ENCODE peak calls at places on chromosome 11, in ten cellular contexts. R is AG09319, G is activated T-cell treated with anti-CD3 and anti-CD28 coated beads for 48 hours, C is HS-5, H is midbrain, E is NCI-H460, N is ecto neural progenitor cell, I is cerebellar cortex, O is AG20443, F is NAMALWA. U is an unnamed sample.

GRCh38 chr11:69220581-69221051 is 64.9 kb downstream of the SMIM38 start:
- DNase-seq in C (no peak), I (no peak), O (peak), F (no peak), G (no peak), E (no peak), R (no peak), N (peak), H (peak), U (peak)

GRCh38 chr11:83871013-83871412 is 584.8 kb upstream of the CCDC90B start:
- DNase-seq in H (no peak), E (no peak), I (no peak), G (no peak), N (no peak), O (no peak), C (no peak), R (no peak), F (no peak), U (no peak)

GRCh38 chr11:19577849-19578619 is 134.6 kb upstream of the NAV2 start:
- DNase-seq in N (no peak), C (no peak), R (no peak), G (no peak), O (peak), H (peak), I (peak), F (no peak), E (no peak), U (no peak)

GRCh38 chr11:96122601-96123044 is 198.7 kb upstream of the MTMR2 start:
- DNase-seq in H (no peak), E (no peak), O (no peak), I (no peak), C (no peak), G (no peak), F (no peak), R (no peak), N (no peak), U (no peak)

GRCh38 chr11:113394919-113395318 is 7.3 kb downstream of the ANKK1 start:
- DNase-seq in E (no peak), F (no peak), G (no peak), I (no peak), C (no peak), N (no peak), R (no peak), H (no peak), O (no peak), U (no peak)

GRCh38 chr11:11407065-11407737 is 54.2 kb upstream of the CSNK2A3 start:
- DNase-seq in F (no peak), H (no peak), R (no peak), E (no peak), N (no peak), I (peak), O (no peak), G (no peak), C (no peak), U (no peak)

GRCh38 chr11:96894587-96894986 is 504.8 kb downstream of the JRKL start:
- DNase-seq in E (no peak), R (no peak), F (no peak), H (no peak), I (no peak), C (no peak), O (no peak), G (no peak), N (no peak), U (no peak)

GRCh38 chr11:61551630-61552029 is 29.2 kb downstream of the SYT7 start:
- DNase-seq in O (peak), C (no peak), F (no peak), I (peak), H (no peak), N (no peak), E (peak), R (no peak), G (no peak), U (no peak)

GRCh38 chr11:129143335-129143734 is 48.8 kb downstream of the ARHGAP32 start:
- DNase-seq in H (peak), N (no peak), G (no peak), F (no peak), R (peak), I (no peak), O (peak), E (peak), C (peak), U (no peak)

GRCh38 chr11:8934735-8935478 is 2.2 kb upstream of the C11orf16 start:
- DNase-seq in N (no peak), F (no peak), O (peak), E (peak), C (peak), H (no peak), R (no peak), G (no peak), I (no peak), U (no peak)

GRCh38 chr11:128582496-128583366 is 4.6 kb downstream of the ETS1 start:
- DNase-seq in H (no peak), E (peak), C (peak), O (peak), I (no peak), N (no peak), R (peak), G (no peak), F (no peak), U (no peak)

GRCh38 chr11:92227233-92227593 is 2.6 kb downstream of the FAT3 start:
- DNase-seq in I (no peak), G (no peak), N (peak), F (no peak), E (no peak), R (no peak), O (no peak), C (no peak), H (no peak), U (no peak)

GRCh38 chr11:69353696-69354544 is 60.0 kb downstream of the MYEOV start:
- DNase-seq in C (no peak), G (no peak), O (no peak), F (no peak), E (no peak), H (no peak), N (no peak), R (no peak), I (no peak), U (no peak)

GRCh38 chr11:103929168-103929903 is 107.1 kb upstream of the DDI1 start:
- DNase-seq in H (no peak), N (no peak), I (no peak), R (no peak), C (no peak), G (no peak), F (no peak), O (no peak), E (no peak), U (no peak)

GRCh38 chr11:73200256-73200655 is 17.8 kb upstream of the P2RY2 start:
- DNase-seq in H (no peak), G (no peak), N (no peak), F (no peak), I (no peak), C (no peak), R (no peak), O (no peak), E (no peak), U (no peak)

GRCh38 chr11:13009921-13010736 is 1.0 kb downstream of the RASSF10 start:
- DNase-seq in H (no peak), N (peak), I (no peak), G (no peak), E (no peak), C (no peak), O (peak), F (no peak), R (no peak), U (no peak)

GRCh38 chr11:8252388-8252787 is 11.3 kb downstream of the LMO1 start:
- DNase-seq in G (no peak), R (no peak), H (no peak), F (no peak), I (no peak), N (peak), E (no peak), O (no peak), C (no peak), U (no peak)

GRCh38 chr11:117183724-117184349 is 5.3 kb downstream of the SIDT2 start:
- DNase-seq in G (no peak), O (no peak), C (no peak), H (no peak), I (no peak), F (no peak), R (no peak), N (no peak), E (no peak), U (peak)

GRCh38 chr11:60087239-60087638 is 1.2 kb upstream of the MS4A2 start:
- DNase-seq in O (no peak), H (no peak), G (no peak), I (no peak), C (no peak), N (no peak), R (no peak), F (no peak), E (no peak), U (no peak)

GRCh38 chr11:78380615-78381029 is 37.0 kb downstream of the GAB2 start:
- DNase-seq in N (no peak), C (peak), I (no peak), E (no peak), F (no peak), O (no peak), H (no peak), G (no peak), R (peak), U (no peak)

GRCh38 chr11:123690490-123690889 is 36.1 kb upstream of the SCN3B start:
- DNase-seq in N (no peak), G (peak), R (no peak), C (peak), H (no peak), E (peak), F (no peak), O (peak), I (no peak), U (no peak)

GRCh38 chr11:93279911-93280347 is 50.6 kb upstream of the DEUP1 start:
- DNase-seq in R (no peak), G (no peak), C (no peak), I (no peak), O (no peak), N (no peak), F (no peak), H (no peak), E (no peak), U (no peak)

GRCh38 chr11:72308226-72309073 is 64.5 kb upstream of the PHOX2A start:
- DNase-seq in E (no peak), I (peak), H (no peak), R (peak), F (no peak), N (peak), G (no peak), C (no peak), O (peak), U (no peak)

GRCh38 chr11:77129841-77130756 is 2.1 kb downstream of the MYO7A start:
- DNase-seq in G (no peak), R (no peak), E (no peak), N (no peak), C (no peak), H (no peak), F (no peak), I (no peak), O (no peak), U (no peak)

GRCh38 chr11:73217131-73217809 is 811 bp upstream of the P2RY2 start:
- DNase-seq in C (no peak), I (no peak), E (no peak), R (no peak), G (no peak), H (no peak), N (no peak), F (no peak), O (no peak), U (no peak)

GRCh38 chr11:11408436-11409221 is 55.6 kb upstream of the CSNK2A3 start:
- DNase-seq in R (no peak), H (no peak), F (no peak), I (peak), E (no peak), N (no peak), O (peak), G (no peak), C (peak), U (no peak)

GRCh38 chr11:127521413-127521812 is 520.8 kb upstream of the KIRREL3 start:
- DNase-seq in R (no peak), G (no peak), I (no peak), F (no peak), N (no peak), C (peak), E (no peak), O (peak), H (no peak), U (no peak)

GRCh38 chr11:20363500-20364411 is at the start of gene HTATIP2:
- DNase-seq in R (no peak), G (peak), O (peak), I (peak), F (peak), N (peak), C (no peak), H (peak), E (peak), U (no peak)

GRCh38 chr11:26780686-26781085 is 58.8 kb upstream of the SLC5A12 start:
- DNase-seq in N (no peak), E (no peak), F (no peak), I (no peak), R (no peak), G (no peak), O (no peak), H (no peak), C (no peak), U (no peak)

GRCh38 chr11:14638561-14638960 is 5.0 kb upstream of the PDE3B start:
- DNase-seq in H (no peak), G (no peak), F (no peak), E (no peak), I (peak), R (no peak), N (no peak), O (no peak), C (no peak), U (no peak)

GRCh38 chr11:18248561-18248960 is at the start of gene SAA2:
- DNase-seq in R (no peak), H (no peak), N (no peak), E (no peak), C (no peak), O (no peak), F (no peak), G (no peak), I (no peak), U (no peak)

GRCh38 chr11:122668562-122669090 is 13.1 kb downstream of the UBASH3B start:
- DNase-seq in I (no peak), R (no peak), N (no peak), G (no peak), H (no peak), C (peak), E (no peak), O (peak), F (peak), U (no peak)

GRCh38 chr11:86769219-86769618 is 31.1 kb upstream of the PRSS23 start:
- DNase-seq in C (no peak), R (no peak), E (no peak), G (no peak), F (no peak), I (no peak), H (no peak), N (no peak), O (peak), U (no peak)

GRCh38 chr11:48141475-48142100 is 75.0 kb upstream of the OR4B1 start:
- DNase-seq in E (no peak), I (no peak), H (no peak), O (peak), G (no peak), F (no peak), N (no peak), R (no peak), C (no peak), U (no peak)

GRCh38 chr11:10627306-10627705 is 58.8 kb upstream of the LYVE1 start:
- DNase-seq in F (no peak), G (no peak), R (no peak), H (no peak), O (no peak), E (no peak), C (no peak), I (no peak), N (no peak), U (no peak)

GRCh38 chr11:105937331-105937730 is 84.7 kb downstream of the MSANTD4 start:
- DNase-seq in E (no peak), N (no peak), O (no peak), H (no peak), F (no peak), C (no peak), R (no peak), I (no peak), G (no peak), U (no peak)

GRCh38 chr11:3375552-3375951 is 3.4 kb downstream of the ZNF195 start:
- DNase-seq in C (no peak), O (peak), H (no peak), F (no peak), N (no peak), I (no peak), E (no peak), G (no peak), R (no peak), U (no peak)